ENCODE peak calls at places on chromosomes 16 and 17, in nine cellular contexts. E is psoas muscle, N is GM12865, P is bronchial epithelial cell, G is dorsolateral prefrontal cortex, W is BJ, C is epithelial cell of proximal tubule, U is fibroblast of pulmonary artery, S is uterus. T is an unnamed sample.

GRCh38 chr17:9484789-9485188 is 90.8 kb downstream of the STX8 start:
- DNase-seq in E (no peak), N (no peak), P (peak; percentile 50), G (no peak), W (no peak), C (no peak), U (peak; percentile 20), S (no peak), T (peak; percentile 68)

GRCh38 chr16:67544329-67544841 is 15.8 kb downstream of the RIPOR1 start:
- DNase-seq in E (peak; percentile 53), N (no peak), P (peak; percentile 50), G (no peak), W (no peak), C (no peak), U (no peak), S (no peak), T (no peak)

GRCh38 chr17:66383353-66383752 is 80.9 kb downstream of the PRKCA start:
- DNase-seq in E (no peak), N (no peak), P (no peak), G (no peak), W (peak; percentile 81), C (no peak), U (peak; percentile 94), S (no peak), T (peak; percentile 90)

GRCh38 chr16:4892356-4893102 is 44.4 kb downstream of the PPL start:
- DNase-seq in E (no peak), N (no peak), P (no peak), G (no peak), W (peak; percentile 35), C (no peak), U (peak; percentile 47), S (peak; percentile 43), T (peak; percentile 88)

GRCh38 chr16:61313931-61314330 is 722.3 kb downstream of the CDH8 start:
- DNase-seq in E (no peak), N (no peak), P (peak; percentile 13), G (no peak), W (no peak), C (no peak), U (no peak), S (no peak), T (no peak)

GRCh38 chr17:31433811-31434210 is 42.3 kb downstream of the RAB11FIP4 start:
- DNase-seq in E (no peak), N (no peak), P (no peak), G (no peak), W (no peak), C (no peak), U (no peak), S (no peak), T (no peak)

GRCh38 chr17:49664706-49665211 is 13.1 kb downstream of the SPOP start:
- DNase-seq in E (no peak), N (no peak), P (no peak), G (no peak), W (no peak), C (no peak), U (no peak), S (no peak), T (no peak)

GRCh38 chr16:13999895-14000425 is 71.2 kb upstream of the MRTFB start:
- DNase-seq in E (no peak), N (peak; percentile 28), P (no peak), G (peak; percentile 53), W (no peak), C (no peak), U (no peak), S (no peak), T (no peak)

GRCh38 chr16:906296-906695 is 64.5 kb downstream of the LMF1 start:
- DNase-seq in E (peak; percentile 34), N (no peak), P (no peak), G (no peak), W (no peak), C (no peak), U (no peak), S (no peak), T (no peak)

GRCh38 chr17:80868022-80868609 is 123.5 kb upstream of the CHMP6 start:
- DNase-seq in E (no peak), N (peak; percentile 21), P (no peak), G (no peak), W (no peak), C (no peak), U (no peak), S (no peak), T (no peak)

GRCh38 chr16:19274178-19274797 is 11.2 kb upstream of the CLEC19A start:
- DNase-seq in E (no peak), N (no peak), P (no peak), G (no peak), W (no peak), C (no peak), U (no peak), S (no peak), T (no peak)

GRCh38 chr16:19265531-19265930 is 20.0 kb upstream of the CLEC19A start:
- DNase-seq in E (no peak), N (no peak), P (no peak), G (no peak), W (no peak), C (no peak), U (no peak), S (no peak), T (no peak)

GRCh38 chr16:19264123-19264673 is 21.3 kb upstream of the CLEC19A start:
- DNase-seq in E (no peak), N (no peak), P (no peak), G (no peak), W (no peak), C (no peak), U (no peak), S (no peak), T (no peak)

GRCh38 chr16:19266774-19267173 is 18.8 kb upstream of the CLEC19A start:
- DNase-seq in E (no peak), N (no peak), P (no peak), G (no peak), W (no peak), C (no peak), U (no peak), S (no peak), T (no peak)

DNA sequence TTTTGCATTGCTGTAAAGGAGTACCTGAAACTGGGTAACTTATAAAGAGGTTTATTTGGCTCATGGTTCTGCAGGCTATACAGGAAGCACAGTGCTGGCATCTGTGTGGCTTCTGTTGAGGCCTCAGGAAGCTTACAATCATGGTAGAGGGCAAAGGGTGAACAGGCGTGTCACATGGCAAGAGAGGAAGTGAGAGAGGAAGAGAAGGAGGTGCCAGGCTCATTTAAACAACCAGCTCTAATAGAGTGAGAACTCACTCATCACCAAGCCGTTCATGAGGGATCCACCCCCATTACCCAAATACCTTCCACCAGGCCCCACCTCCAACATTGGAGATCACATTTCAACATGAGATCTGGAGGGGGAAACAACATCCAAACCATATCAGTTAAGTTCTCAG is 16.4 kb upstream of the CLEC19A start:
- DNase-seq in E (no peak), N (no peak), P (no peak), G (no peak), W (no peak), C (no peak), U (no peak), S (no peak), T (no peak)
- TF ChIP-seq CTCF in E (no peak), N (no peak), P (no peak), G (no peak), W (no peak), C (no peak), U (no peak), S (no peak), T (no peak)

GRCh38 chr16:79653337-79654000 is 52.9 kb upstream of the MAF start:
- DNase-seq in E (peak; percentile 83), N (no peak), P (peak; percentile 56), G (no peak), W (no peak), C (no peak), U (peak; percentile 13), S (peak; percentile 46), T (no peak)
- H3K4me3 ChIP-seq in E (no peak overlapping the region), N (no peak overlapping the region), P (no peak overlapping the region), G (no peak overlapping the region), W (no peak overlapping the region), C (no peak overlapping the region), U (no peak overlapping the region), S (no peak overlapping the region), T (no peak overlapping the region)

DNA sequence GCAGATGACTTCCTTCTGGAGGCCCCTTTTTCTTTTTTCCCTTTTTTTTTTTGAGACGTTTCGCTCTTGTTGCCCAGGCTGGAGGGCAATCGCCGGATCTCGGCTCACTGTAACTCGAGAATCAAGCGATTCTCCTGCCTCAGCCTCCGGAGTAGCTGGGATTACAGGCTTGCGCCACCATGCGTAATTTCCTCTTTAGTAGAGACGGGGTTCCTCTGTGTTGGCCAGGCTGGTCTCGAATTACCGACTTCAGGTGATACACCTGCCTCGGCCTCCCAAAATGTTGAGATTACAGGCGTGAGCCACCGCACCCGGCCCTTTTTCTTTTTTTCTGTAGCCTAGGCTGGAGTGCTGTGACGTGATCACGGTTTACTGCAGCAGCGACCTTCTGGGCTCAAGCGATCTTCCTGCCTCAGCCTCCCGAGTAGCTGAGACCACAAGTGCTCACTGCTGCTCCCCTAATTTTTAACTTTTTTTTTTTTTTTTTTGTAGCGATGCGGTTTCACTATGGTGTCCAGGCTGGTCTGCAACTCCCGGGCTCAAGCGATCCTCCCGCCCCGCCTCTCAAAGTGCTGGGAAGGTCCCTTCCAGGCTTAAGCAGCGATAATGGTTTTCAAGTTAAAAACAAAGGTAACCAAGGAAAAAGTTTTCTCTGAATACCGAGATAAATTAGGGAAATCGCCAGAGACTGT is 956 bp upstream of the IST1 start:
- DNase-seq in E (no peak), N (peak; percentile 59), P (peak; percentile 71), G (peak; percentile 60), W (no peak), C (peak; percentile 47), U (peak; percentile 71), S (peak; percentile 44), T (peak; percentile 84)
- TF ChIP-seq CTCF in E (no peak), N (no peak), P (peak; percentile 11), G (peak; percentile 9), W (no peak), C (peak; percentile 24), U (peak; percentile 4), S (peak; percentile 5), T (peak; percentile 5)

GRCh38 chr17:4476512-4477070 is 22.1 kb upstream of the SPNS2 start:
- DNase-seq in E (no peak), N (no peak), P (no peak), G (no peak), W (no peak), C (no peak), U (no peak), S (no peak), T (no peak)
- H3K4me3 ChIP-seq in E (no peak overlapping the region), N (no peak overlapping the region), P (no peak overlapping the region), G (no peak overlapping the region), W (no peak overlapping the region), C (no peak overlapping the region), U (no peak overlapping the region), S (no peak overlapping the region), T (no peak overlapping the region)